ENCODE peak calls at places on chromosome 13, in five cellular contexts. P is CD4-positive, alpha-beta T cell; L is activated CD4-positive, alpha-beta T cell treated with anti-CD3 and anti-CD28 coated beads, Interleukin-2, amount 10 ng/mL, durations not matched to agents 7 days and 5 days; C is hepatic stellate cell; M is hypothalamus. H is an unnamed sample.

GRCh38 chr13:97986841-97987240 is 33.4 kb downstream of the IPO5 start:
- DNase-seq in P (no peak), C (no peak), L (no peak), M (no peak), H (no peak)

GRCh38 chr13:33110713-33111413 is 94.6 kb downstream of the KL start:
- DNase-seq in P (no peak), C (no peak), M (no peak), L (no peak), H (no peak)

GRCh38 chr13:94968040-94968756 is 255.9 kb upstream of the SOX21 start:
- DNase-seq in C (no peak), L (no peak), P (no peak), M (peak; percentile 49), H (no peak)

GRCh38 chr13:95833713-95834112 is 156.8 kb downstream of the DNAJC3 start:
- DNase-seq in M (no peak), L (no peak), C (no peak), P (no peak), H (no peak)

GRCh38 chr13:81686877-81687276 is 1346.0 kb upstream of the SPRY2 start:
- DNase-seq in P (no peak), C (no peak), L (no peak), M (no peak), H (no peak)

GRCh38 chr13:46684287-46685001 is 112.5 kb downstream of the ESD start:
- DNase-seq in C (no peak), M (no peak), L (no peak), P (no peak), H (no peak)

GRCh38 chr13:42574011-42574410 is at the start of gene TNFSF11:
- DNase-seq in L (no peak), C (no peak), M (no peak), P (no peak), H (no peak)

GRCh38 chr13:49533586-49534269 is 38.0 kb downstream of the PHF11 start:
- DNase-seq in C (no peak), L (no peak), P (no peak), M (no peak), H (no peak)

GRCh38 chr13:46679369-46680180 is 117.4 kb downstream of the ESD start:
- DNase-seq in C (peak; percentile 78), P (peak; percentile 6), L (peak; percentile 65), M (no peak), H (peak; percentile 41)